ENCODE peak calls at places on chromosomes 5 and 9, in six cellular contexts. T is frontal cortex; P is D341Med; V is M059J; H is activated CD8-positive, alpha-beta memory T cell treated with anti-CD3 and anti-CD28 coated beads, Interleukin-2, amount 10 ng/mL, durations not matched to agents 7 days and 5 days; E is progenitor cell of endocrine pancreas. I is an unnamed sample.

GRCh38 chr5:177432143-177432904 is 5.8 kb downstream of the GRK6 start:
- DNase-seq in T (no peak), P (no peak), V (no peak), H (no peak), E (no peak), I (no peak)

GRCh38 chr9:114316605-114317230 is 6.2 kb upstream of the ORM1 start:
- DNase-seq in T (no peak), P (peak), V (peak), H (no peak), E (no peak), I (peak)

GRCh38 chr5:141756196-141756595 is 74.2 kb upstream of the ARAP3 start:
- DNase-seq in T (no peak), P (no peak), V (no peak), H (no peak), E (no peak), I (no peak)

GRCh38 chr5:159208508-159209437 is 580 bp downstream of the RNF145 start:
- DNase-seq in T (peak), P (peak), V (peak), H (no peak), E (peak), I (peak)

GRCh38 chr5:141223112-141223783 is at the start of gene PCDHB14:
- DNase-seq in T (no peak), P (peak), V (peak), H (no peak), E (no peak), I (no peak)

GRCh38 chr5:6712136-6712581 is 1.1 kb upstream of the TENT4A start:
- DNase-seq in T (no peak), P (peak), V (peak), H (peak), E (peak), I (peak)

GRCh38 chr9:90107021-90107771 is 502.4 kb downstream of the GADD45G start:
- DNase-seq in T (no peak), P (no peak), V (peak), H (no peak), E (no peak), I (peak)

GRCh38 chr5:3349704-3350565 is 245.7 kb upstream of the IRX1 start:
- DNase-seq in T (no peak), P (no peak), V (no peak), H (peak), E (no peak), I (no peak)

GRCh38 chr5:11925701-11926100 is 21.5 kb upstream of the CTNND2 start:
- DNase-seq in T (no peak), P (no peak), V (no peak), H (no peak), E (no peak), I (no peak)

GRCh38 chr5:132177691-132178149 is 49.9 kb downstream of the P4HA2 start:
- DNase-seq in T (no peak), P (no peak), V (no peak), H (no peak), E (no peak), I (no peak)

GRCh38 chr5:138568061-138568824 is 7.0 kb downstream of the HSPA9 start:
- DNase-seq in T (no peak), P (no peak), V (peak), H (no peak), E (no peak), I (no peak)

GRCh38 chr9:130320697-130321080 is 55.1 kb downstream of the HMCN2 start:
- DNase-seq in T (no peak), P (no peak), V (no peak), H (no peak), E (no peak), I (peak)

GRCh38 chr5:104412649-104413240 is 850.2 kb upstream of the NUDT12 start:
- DNase-seq in T (no peak), P (peak), V (peak), H (no peak), E (no peak), I (peak)

GRCh38 chr9:83955985-83956287 is 24.1 kb downstream of the HNRNPK start:
- DNase-seq in T (no peak), P (no peak), V (no peak), H (no peak), E (no peak), I (no peak)

GRCh38 chr9:14313378-14313940 is 482 bp downstream of the NFIB start:
- DNase-seq in T (no peak), P (no peak), V (peak), H (no peak), E (no peak), I (no peak)

GRCh38 chr9:88106492-88106891 is 31.8 kb downstream of the SPATA31C2 start:
- DNase-seq in T (no peak), P (no peak), V (peak), H (peak), E (no peak), I (peak)

GRCh38 chr5:73706963-73707362 is 81.0 kb downstream of the ARHGEF28 start:
- DNase-seq in T (no peak), P (no peak), V (peak), H (no peak), E (no peak), I (no peak)

I was measured in T47D.